ENCODE peak calls at places on chromosomes 6 and 20, in four cellular contexts. S, O, R and B are unnamed samples.

GRCh38 chr6:164252952-164253351 is 838.4 kb downstream of the QKI start:
- DNase-seq in S (no peak), O (peak; percentile 59), R (no peak), B (no peak)

GRCh38 chr6:137902721-137903120 is 35.7 kb downstream of the TNFAIP3 start:
- DNase-seq in S (no peak), O (no peak), R (no peak), B (no peak)

GRCh38 chr6:148572676-148573335 is 174.0 kb upstream of the UST start:
- DNase-seq in S (no peak), O (no peak), R (no peak), B (no peak)

GRCh38 chr6:11263185-11263817 is 30.8 kb upstream of the NEDD9 start:
- DNase-seq in S (peak; percentile 74), O (peak; percentile 24), R (no peak), B (peak; percentile 92)

GRCh38 chr6:50610562-50610961 is 102.8 kb upstream of the TFAP2D start:
- DNase-seq in S (no peak), O (no peak), R (no peak), B (no peak)

GRCh38 chr20:62772103-62772611 is 24.1 kb upstream of the MRGBP start:
- DNase-seq in S (no peak), O (no peak), R (no peak), B (no peak)

GRCh38 chr20:62614085-62614960 is 28.0 kb upstream of the SLCO4A1 start:
- DNase-seq in S (no peak), O (no peak), R (no peak), B (no peak)

GRCh38 chr6:100906325-100906724 is 25.2 kb upstream of the ASCC3 start:
- DNase-seq in S (no peak), O (no peak), R (no peak), B (no peak)

GRCh38 chr20:46959081-46959692 is 64.5 kb downstream of the EYA2 start:
- DNase-seq in S (no peak), O (no peak), R (no peak), B (no peak)

GRCh38 chr20:2084703-2085102 is 16.9 kb upstream of the STK35 start:
- DNase-seq in S (no peak), O (no peak), R (no peak), B (no peak)

GRCh38 chr6:18115356-18115755 is 7.1 kb downstream of the NHLRC1 start:
- DNase-seq in S (no peak), O (no peak), R (no peak), B (no peak)

GRCh38 chr20:11178946-11179654 is 505.3 kb upstream of the JAG1 start:
- DNase-seq in S (no peak), O (peak; percentile 50), R (no peak), B (no peak)

GRCh38 chr20:40651121-40651520 is 37.9 kb downstream of the MAFB start:
- DNase-seq in S (no peak), O (no peak), R (no peak), B (no peak)

GRCh38 chr20:675453-676314 is at the start of gene SCRT2:
- DNase-seq in S (peak; percentile 82), O (peak; percentile 95), R (no peak), B (peak; percentile 81)

GRCh38 chr20:63555661-63556381 is 1.9 kb downstream of the FNDC11 start:
- DNase-seq in S (no peak), O (no peak), R (no peak), B (no peak)

GRCh38 chr6:13581700-13582229 is 7.4 kb downstream of the SIRT5 start:
- DNase-seq in S (no peak), O (no peak), R (no peak), B (no peak)
- H3K4me1 ChIP-seq in S (no peaks in the 10 kb centered on the region), O (no peaks in the 10 kb centered on the region), R (no peaks in the 10 kb centered on the region), B (no peaks in the 10 kb centered on the region)

GRCh38 chr6:110731196-110731595 is 84.1 kb downstream of the CDK19 start:
- DNase-seq in S (no peak), O (no peak), R (no peak), B (no peak)
- TF ChIP-seq CTCF in S (no peak), O (no peak), R (no peak), B (no peak)

DNA sequence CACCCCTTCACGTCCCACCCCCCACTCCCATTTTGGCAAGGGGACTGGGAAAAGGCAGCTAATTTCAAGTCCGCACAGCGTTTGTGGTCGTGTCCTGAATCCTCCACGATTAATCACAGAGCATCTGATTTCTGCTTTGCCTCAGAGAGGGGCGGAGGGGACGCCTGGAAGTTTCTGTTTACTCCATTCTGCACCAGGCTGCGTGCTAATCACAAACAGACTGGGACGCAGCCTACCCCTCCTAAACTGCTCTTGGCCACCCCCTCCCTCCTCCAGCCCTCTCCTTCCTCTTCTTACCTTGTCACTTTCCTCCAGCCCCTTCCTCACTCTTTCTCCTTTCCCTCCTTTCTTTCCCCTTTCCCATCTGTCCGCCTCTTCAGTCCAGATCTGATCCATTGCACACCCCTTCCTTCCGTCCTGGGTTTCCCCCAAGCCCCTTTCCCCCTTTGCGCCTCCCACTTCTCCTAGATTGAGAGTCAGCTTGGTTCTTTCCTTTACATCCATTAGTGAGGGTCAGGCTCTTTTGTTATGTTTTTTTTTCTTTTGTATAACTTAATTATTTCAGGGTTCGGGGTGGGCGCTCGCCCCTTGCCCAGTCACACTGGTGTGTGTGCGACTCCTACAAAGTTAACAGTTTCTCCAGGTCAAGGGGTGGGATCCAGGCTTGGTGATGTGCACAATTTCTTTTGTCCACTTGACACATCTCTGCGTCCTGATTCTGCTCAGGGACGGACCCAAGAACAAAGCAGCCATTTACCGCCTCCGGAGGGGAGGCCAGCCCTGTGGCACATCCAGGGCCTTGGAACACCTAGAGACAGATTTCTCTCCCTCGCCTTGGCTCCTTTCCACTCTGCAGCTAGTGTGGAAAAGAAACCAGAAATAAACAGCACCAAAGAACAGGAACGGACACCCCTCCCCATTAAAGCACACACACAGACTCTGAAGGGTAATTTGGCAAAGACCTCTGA is 527 bp upstream of the RIPOR3 start:
- DNase-seq in S (peak; percentile 80), O (peak; percentile 60), R (peak; percentile 67), B (no peak)
- H3K27ac ChIP-seq in S (peak overlapping the region; percentile 62), O (no peak overlapping the region), R (peak overlapping the region; percentile 67), B (no peak overlapping the region)

GRCh38 chr20:44552568-44552949 is 29.8 kb upstream of the PKIG start:
- DNase-seq in S (no peak), O (no peak), R (no peak), B (no peak)
- H3K4me1 ChIP-seq in S (peaks cover 3% of the 10 kb centered on the region), O (no peaks in the 10 kb centered on the region), R (peaks cover 31% of the 10 kb centered on the region), B (peaks cover 31% of the 10 kb centered on the region)

DNA sequence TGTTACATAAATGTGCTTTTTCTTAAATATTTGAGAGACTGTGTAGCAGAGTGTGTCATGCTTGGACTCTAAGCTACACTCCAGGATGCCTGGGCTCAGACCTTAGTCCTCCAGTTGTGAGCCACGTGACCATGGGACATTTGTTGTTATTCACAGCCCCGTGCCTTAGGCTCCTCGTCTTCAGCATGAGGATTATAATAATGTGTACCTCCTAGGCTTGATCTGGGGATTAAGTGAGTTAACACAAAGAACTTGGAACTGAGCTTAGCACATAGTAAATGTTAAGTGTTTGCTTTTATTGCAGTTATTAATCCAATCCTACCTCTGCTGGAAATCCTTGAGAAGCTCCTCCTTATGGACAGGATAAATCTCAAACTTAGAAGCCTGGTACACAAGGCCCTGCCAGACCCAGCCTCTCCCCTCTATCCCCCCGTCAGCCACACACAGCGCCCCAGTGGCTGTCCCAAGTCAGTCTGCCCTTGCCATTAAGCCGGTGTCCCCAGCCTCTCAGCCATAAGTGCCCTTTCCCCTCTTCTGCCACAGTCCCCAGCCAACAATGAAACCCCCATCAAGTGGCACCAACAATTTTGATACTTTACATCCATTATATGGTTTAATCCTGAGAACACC is 177.5 kb downstream of the TMEM242 start:
- DNase-seq in S (no peak), O (no peak), R (no peak), B (peak; percentile 20)
- TF ChIP-seq CTCF in S (no peak), O (no peak), R (no peak), B (no peak)

DNA sequence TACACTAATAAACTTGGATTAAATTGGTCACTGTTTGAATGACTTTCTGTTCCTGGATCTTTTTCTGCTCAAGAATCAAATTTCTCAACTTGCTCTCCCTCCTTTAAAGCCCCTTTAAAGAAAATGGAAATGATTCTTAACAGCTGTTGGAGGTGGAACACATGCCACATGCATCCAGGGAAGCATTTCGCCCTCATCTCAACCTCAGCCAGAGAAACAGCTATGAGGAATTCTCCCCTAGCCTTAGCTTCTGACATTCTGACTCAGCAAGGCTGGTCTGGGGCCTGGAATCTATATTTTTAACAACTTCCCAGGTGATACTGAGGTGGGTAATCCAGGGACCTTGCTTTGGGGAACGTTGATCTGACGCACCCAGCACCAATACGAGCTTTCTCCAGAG is 263.4 kb upstream of the ECI2 start:
- DNase-seq in S (no peak), O (no peak), R (no peak), B (no peak)
- H3K27ac ChIP-seq in S (no peak overlapping the region), O (no peak overlapping the region), R (no peak overlapping the region), B (no peak overlapping the region)